ENCODE peak calls at places on chromosomes 6 and 20, in nine cellular contexts. One of them, this sample, is unnamed.

GRCh38 chr6:32105433-32105832 is 3.7 kb downstream of the TNXB start:
- DNase-seq in H7: no peak
- DNase-seq in AG08395: peak
- DNase-seq in HepG2: no peak
- DNase-seq in IMR-90: peak
- DNase-seq in adrenal gland: no peak
- DNase-seq in GM13977: no peak
- DNase-seq in cardiac septum: no peak
- DNase-seq in tibial artery: no peak
- DNase-seq in this sample: no peak

GRCh38 chr6:113668712-113669408 is 188.3 kb upstream of the MARCKS start:
- DNase-seq in H7: no peak
- DNase-seq in AG08395: no peak
- DNase-seq in HepG2: peak
- DNase-seq in IMR-90: no peak
- DNase-seq in adrenal gland: no peak
- DNase-seq in GM13977: peak
- DNase-seq in cardiac septum: no peak
- DNase-seq in tibial artery: no peak
- DNase-seq in this sample: no peak

GRCh38 chr6:40930555-40930954 is 108.5 kb downstream of the UNC5CL start:
- DNase-seq in H7: no peak
- DNase-seq in AG08395: no peak
- DNase-seq in HepG2: no peak
- DNase-seq in IMR-90: peak
- DNase-seq in adrenal gland: no peak
- DNase-seq in GM13977: no peak
- DNase-seq in cardiac septum: no peak
- DNase-seq in tibial artery: no peak
- DNase-seq in this sample: no peak

GRCh38 chr6:27138837-27139752 is 108.4 kb upstream of the PRSS16 start:
- DNase-seq in H7: peak
- DNase-seq in AG08395: no peak
- DNase-seq in HepG2: no peak
- DNase-seq in IMR-90: peak
- DNase-seq in adrenal gland: no peak
- DNase-seq in GM13977: peak
- DNase-seq in cardiac septum: no peak
- DNase-seq in tibial artery: no peak
- DNase-seq in this sample: no peak

GRCh38 chr6:2563635-2564034 is 187.1 kb downstream of the MYLK4 start:
- DNase-seq in H7: no peak
- DNase-seq in AG08395: no peak
- DNase-seq in HepG2: peak
- DNase-seq in IMR-90: peak
- DNase-seq in adrenal gland: no peak
- DNase-seq in GM13977: peak
- DNase-seq in cardiac septum: no peak
- DNase-seq in tibial artery: no peak
- DNase-seq in this sample: no peak

GRCh38 chr6:15825332-15825930 is 162.6 kb upstream of the DTNBP1 start:
- DNase-seq in H7: no peak
- DNase-seq in AG08395: no peak
- DNase-seq in HepG2: no peak
- DNase-seq in IMR-90: no peak
- DNase-seq in adrenal gland: no peak
- DNase-seq in GM13977: no peak
- DNase-seq in cardiac septum: no peak
- DNase-seq in tibial artery: no peak
- DNase-seq in this sample: no peak

GRCh38 chr6:40688214-40688761 is 101.1 kb upstream of the LRFN2 start:
- DNase-seq in H7: no peak
- DNase-seq in AG08395: no peak
- DNase-seq in HepG2: no peak
- DNase-seq in IMR-90: no peak
- DNase-seq in adrenal gland: no peak
- DNase-seq in GM13977: no peak
- DNase-seq in cardiac septum: no peak
- DNase-seq in tibial artery: no peak
- DNase-seq in this sample: no peak

GRCh38 chr20:43938932-43939761 is 24.5 kb downstream of the TOX2 start:
- DNase-seq in H7: no peak
- DNase-seq in AG08395: peak
- DNase-seq in HepG2: peak
- DNase-seq in IMR-90: peak
- DNase-seq in adrenal gland: peak
- DNase-seq in GM13977: no peak
- DNase-seq in cardiac septum: peak
- DNase-seq in tibial artery: peak
- DNase-seq in this sample: no peak

GRCh38 chr6:41538556-41539182 is 7.5 kb upstream of the FOXP4 start:
- DNase-seq in H7: no peak
- DNase-seq in AG08395: peak
- DNase-seq in HepG2: no peak
- DNase-seq in IMR-90: peak
- DNase-seq in adrenal gland: no peak
- DNase-seq in GM13977: no peak
- DNase-seq in cardiac septum: no peak
- DNase-seq in tibial artery: no peak
- DNase-seq in this sample: no peak

GRCh38 chr20:46811328-46812084 is 83.1 kb upstream of the EYA2 start:
- DNase-seq in H7: peak
- DNase-seq in AG08395: no peak
- DNase-seq in HepG2: no peak
- DNase-seq in IMR-90: no peak
- DNase-seq in adrenal gland: no peak
- DNase-seq in GM13977: no peak
- DNase-seq in cardiac septum: no peak
- DNase-seq in tibial artery: no peak
- DNase-seq in this sample: no peak

GRCh38 chr6:160394654-160395035 is 46.5 kb downstream of the SLC22A3 start:
- DNase-seq in H7: no peak
- DNase-seq in AG08395: no peak
- DNase-seq in HepG2: peak
- DNase-seq in IMR-90: no peak
- DNase-seq in adrenal gland: no peak
- DNase-seq in GM13977: no peak
- DNase-seq in cardiac septum: no peak
- DNase-seq in tibial artery: no peak
- DNase-seq in this sample: no peak

GRCh38 chr20:52003415-52003814 is 188.2 kb downstream of the ZFP64 start:
- DNase-seq in H7: no peak
- DNase-seq in AG08395: no peak
- DNase-seq in HepG2: no peak
- DNase-seq in IMR-90: no peak
- DNase-seq in adrenal gland: no peak
- DNase-seq in GM13977: no peak
- DNase-seq in cardiac septum: no peak
- DNase-seq in tibial artery: no peak
- DNase-seq in this sample: no peak

GRCh38 chr6:21457647-21458046 is 135.9 kb upstream of the SOX4 start:
- DNase-seq in H7: no peak
- DNase-seq in AG08395: no peak
- DNase-seq in HepG2: peak
- DNase-seq in IMR-90: no peak
- DNase-seq in adrenal gland: no peak
- DNase-seq in GM13977: no peak
- DNase-seq in cardiac septum: no peak
- DNase-seq in tibial artery: no peak
- DNase-seq in this sample: no peak

GRCh38 chr20:25271486-25272222 is 23.8 kb downstream of the PYGB start:
- DNase-seq in H7: no peak
- DNase-seq in AG08395: no peak
- DNase-seq in HepG2: no peak
- DNase-seq in IMR-90: no peak
- DNase-seq in adrenal gland: peak
- DNase-seq in GM13977: no peak
- DNase-seq in cardiac septum: no peak
- DNase-seq in tibial artery: peak
- DNase-seq in this sample: peak

GRCh38 chr6:154509421-154510143 is 903 bp downstream of the CNKSR3 start:
- DNase-seq in H7: peak
- DNase-seq in AG08395: peak
- DNase-seq in HepG2: peak
- DNase-seq in IMR-90: no peak
- DNase-seq in adrenal gland: peak
- DNase-seq in GM13977: peak
- DNase-seq in cardiac septum: no peak
- DNase-seq in tibial artery: peak
- DNase-seq in this sample: no peak

GRCh38 chr6:155958550-155958949 is 502.9 kb upstream of the NOX3 start:
- DNase-seq in H7: no peak
- DNase-seq in AG08395: no peak
- DNase-seq in HepG2: no peak
- DNase-seq in IMR-90: no peak
- DNase-seq in adrenal gland: no peak
- DNase-seq in GM13977: no peak
- DNase-seq in cardiac septum: no peak
- DNase-seq in tibial artery: no peak
- DNase-seq in this sample: no peak

GRCh38 chr6:26071135-26071534 is 16.1 kb upstream of the HFE start:
- DNase-seq in H7: no peak
- DNase-seq in AG08395: no peak
- DNase-seq in HepG2: no peak
- DNase-seq in IMR-90: no peak
- DNase-seq in adrenal gland: peak
- DNase-seq in GM13977: no peak
- DNase-seq in cardiac septum: no peak
- DNase-seq in tibial artery: peak
- DNase-seq in this sample: no peak

GRCh38 chr6:41073968-41074691 is 1.4 kb downstream of the NFYA start:
- DNase-seq in H7: no peak
- DNase-seq in AG08395: no peak
- DNase-seq in HepG2: no peak
- DNase-seq in IMR-90: peak
- DNase-seq in adrenal gland: peak
- DNase-seq in GM13977: no peak
- DNase-seq in cardiac septum: no peak
- DNase-seq in tibial artery: no peak
- DNase-seq in this sample: no peak

GRCh38 chr6:87213364-87213763 is 58.0 kb downstream of the ZNF292 start:
- DNase-seq in H7: no peak
- DNase-seq in AG08395: no peak
- DNase-seq in HepG2: peak
- DNase-seq in IMR-90: no peak
- DNase-seq in adrenal gland: no peak
- DNase-seq in GM13977: no peak
- DNase-seq in cardiac septum: no peak
- DNase-seq in tibial artery: no peak
- DNase-seq in this sample: no peak

GRCh38 chr6:162124710-162125435 is 602.7 kb downstream of the PRKN start:
- DNase-seq in H7: no peak
- DNase-seq in AG08395: no peak
- DNase-seq in HepG2: no peak
- DNase-seq in IMR-90: no peak
- DNase-seq in adrenal gland: no peak
- DNase-seq in GM13977: no peak
- DNase-seq in cardiac septum: no peak
- DNase-seq in tibial artery: no peak
- DNase-seq in this sample: no peak

GRCh38 chr6:43623880-43624785 is 4.9 kb downstream of the GTPBP2 start:
- DNase-seq in H7: no peak
- DNase-seq in AG08395: no peak
- DNase-seq in HepG2: no peak
- DNase-seq in IMR-90: no peak
- DNase-seq in adrenal gland: no peak
- DNase-seq in GM13977: no peak
- DNase-seq in cardiac septum: no peak
- DNase-seq in tibial artery: no peak
- DNase-seq in this sample: peak

GRCh38 chr20:18287546-18287914 is 797 bp upstream of the ZNF133 start:
- DNase-seq in H7: no peak
- DNase-seq in AG08395: no peak
- DNase-seq in HepG2: no peak
- DNase-seq in IMR-90: no peak
- DNase-seq in adrenal gland: no peak
- DNase-seq in GM13977: no peak
- DNase-seq in cardiac septum: no peak
- DNase-seq in tibial artery: no peak
- DNase-seq in this sample: no peak

GRCh38 chr20:35992713-35993335 is 24.4 kb downstream of the CNBD2 start:
- DNase-seq in H7: peak
- DNase-seq in AG08395: peak
- DNase-seq in HepG2: peak
- DNase-seq in IMR-90: peak
- DNase-seq in adrenal gland: peak
- DNase-seq in GM13977: peak
- DNase-seq in cardiac septum: peak
- DNase-seq in tibial artery: no peak
- DNase-seq in this sample: peak

GRCh38 chr20:20181322-20181721 is 129.0 kb downstream of the CFAP61 start:
- DNase-seq in H7: no peak
- DNase-seq in AG08395: no peak
- DNase-seq in HepG2: no peak
- DNase-seq in IMR-90: no peak
- DNase-seq in adrenal gland: no peak
- DNase-seq in GM13977: no peak
- DNase-seq in cardiac septum: no peak
- DNase-seq in tibial artery: no peak
- DNase-seq in this sample: no peak

GRCh38 chr6:3194535-3195376 is 32.7 kb downstream of the TUBB2B start:
- DNase-seq in H7: peak
- DNase-seq in AG08395: no peak
- DNase-seq in HepG2: no peak
- DNase-seq in IMR-90: peak
- DNase-seq in adrenal gland: no peak
- DNase-seq in GM13977: peak
- DNase-seq in cardiac septum: no peak
- DNase-seq in tibial artery: no peak
- DNase-seq in this sample: no peak

GRCh38 chr6:137589067-137589848 is 95.1 kb upstream of the OLIG3 start:
- DNase-seq in H7: peak
- DNase-seq in AG08395: peak
- DNase-seq in HepG2: peak
- DNase-seq in IMR-90: peak
- DNase-seq in adrenal gland: peak
- DNase-seq in GM13977: peak
- DNase-seq in cardiac septum: no peak
- DNase-seq in tibial artery: no peak
- DNase-seq in this sample: no peak

GRCh38 chr6:43192911-43193310 is 10.9 kb downstream of the CUL9 start:
- DNase-seq in H7: no peak
- DNase-seq in AG08395: no peak
- DNase-seq in HepG2: no peak
- DNase-seq in IMR-90: no peak
- DNase-seq in adrenal gland: no peak
- DNase-seq in GM13977: no peak
- DNase-seq in cardiac septum: no peak
- DNase-seq in tibial artery: no peak
- DNase-seq in this sample: peak

GRCh38 chr20:8583209-8584106 is 451.4 kb downstream of the PLCB1 start:
- DNase-seq in H7: no peak
- DNase-seq in AG08395: no peak
- DNase-seq in HepG2: peak
- DNase-seq in IMR-90: peak
- DNase-seq in adrenal gland: no peak
- DNase-seq in GM13977: no peak
- DNase-seq in cardiac septum: no peak
- DNase-seq in tibial artery: no peak
- DNase-seq in this sample: no peak

This sample was measured in mesenteric fat pad.